ENCODE peak calls at places on chromosomes 5 and 9, in eight cellular contexts. U, I, Q, D, T, W, N and H are unnamed samples.

GRCh38 chr5:150078802-150079654 is 7.3 kb downstream of the CSF1R start:
- DNase-seq in U (no peak), N (no peak), Q (no peak), T (no peak), W (no peak), I (no peak), D (no peak), H (no peak)

GRCh38 chr5:124936626-124936933 is 190.1 kb upstream of the ZNF608 start:
- DNase-seq in T (no peak), Q (no peak), U (no peak), I (no peak), N (no peak), W (no peak), D (no peak), H (no peak)

GRCh38 chr9:104993291-104993963 is 65.5 kb upstream of the ABCA1 start:
- DNase-seq in T (no peak), N (peak), W (peak), U (peak), D (peak), Q (peak), I (no peak), H (no peak)

GRCh38 chr5:56640763-56641406 is 174.5 kb upstream of the MAP3K1 start:
- DNase-seq in W (peak), I (no peak), D (no peak), N (no peak), U (no peak), Q (no peak), T (no peak), H (no peak)

GRCh38 chr9:11356101-11356500 is 743.3 kb upstream of the PTPRD start:
- DNase-seq in U (no peak), N (no peak), I (peak), W (no peak), Q (no peak), D (no peak), T (no peak), H (no peak)

GRCh38 chr9:33012328-33013068 is 11.1 kb upstream of the APTX start:
- DNase-seq in T (no peak), I (no peak), D (no peak), W (no peak), N (no peak), U (no peak), Q (no peak), H (no peak)

GRCh38 chr5:610011-610743 is 2.0 kb upstream of the CEP72 start:
- DNase-seq in I (no peak), W (peak), N (no peak), D (no peak), T (no peak), Q (no peak), U (no peak), H (no peak)

GRCh38 chr5:151745071-151745705 is 13.2 kb downstream of the ATOX1 start:
- DNase-seq in Q (no peak), W (no peak), I (peak), U (peak), T (peak), N (peak), D (no peak), H (peak)

GRCh38 chr9:33263936-33264472 is 504 bp downstream of the BAG1 start:
- DNase-seq in D (peak), U (no peak), N (peak), W (peak), T (no peak), Q (peak), I (peak), H (no peak)

GRCh38 chr9:83334320-83334719 is 203.9 kb downstream of the FRMD3 start:
- DNase-seq in T (peak), U (peak), W (peak), I (peak), N (no peak), Q (peak), D (peak), H (peak)

GRCh38 chr5:170986598-170986997 is 124.8 kb downstream of the RANBP17 start:
- DNase-seq in W (no peak), Q (no peak), T (no peak), D (no peak), U (peak), I (no peak), N (no peak), H (no peak)

GRCh38 chr5:148828461-148829247 is 2.2 kb downstream of the ADRB2 start:
- DNase-seq in T (no peak), D (no peak), W (no peak), N (no peak), Q (no peak), U (no peak), I (peak), H (no peak)

GRCh38 chr9:764105-764524 is 77.4 kb upstream of the DMRT1 start:
- DNase-seq in T (peak), I (peak), U (peak), N (no peak), D (peak), Q (peak), W (peak), H (no peak)

GRCh38 chr9:125966959-125967711 is 220.0 kb downstream of the PBX3 start:
- DNase-seq in Q (no peak), D (no peak), U (no peak), W (no peak), T (no peak), I (no peak), N (no peak), H (no peak)

GRCh38 chr5:15431923-15432322 is 68.1 kb upstream of the FBXL7 start:
- DNase-seq in W (no peak), N (no peak), I (no peak), U (no peak), Q (no peak), T (no peak), D (no peak), H (no peak)

GRCh38 chr9:134644715-134645606 is 3.4 kb downstream of the COL5A1 start:
- DNase-seq in N (no peak), W (no peak), I (peak), U (peak), D (peak), T (no peak), Q (no peak), H (no peak)

GRCh38 chr5:145130996-145131395 is 704.1 kb downstream of the PRELID2 start:
- DNase-seq in Q (no peak), T (no peak), U (peak), N (no peak), W (no peak), I (no peak), D (no peak), H (no peak)

GRCh38 chr5:14790220-14790619 is 81.4 kb downstream of the ANKH start:
- DNase-seq in U (peak), Q (no peak), D (no peak), T (no peak), I (no peak), W (no peak), N (no peak), H (no peak)

GRCh38 chr9:105994970-105995369 is 300.6 kb downstream of the TMEM38B start:
- DNase-seq in Q (no peak), D (no peak), I (peak), U (no peak), N (peak), W (no peak), T (no peak), H (no peak)

GRCh38 chr5:77180167-77181081 is 30.1 kb upstream of the PDE8B start:
- DNase-seq in D (peak), N (no peak), W (no peak), U (peak), T (no peak), Q (no peak), I (no peak), H (no peak)

GRCh38 chr9:6413365-6414263 is 615 bp downstream of the UHRF2 start:
- DNase-seq in I (no peak), W (peak), T (peak), U (no peak), N (no peak), D (no peak), Q (no peak), H (no peak)

GRCh38 chr9:7665874-7666273 is 133.7 kb downstream of the DMAC1 start:
- DNase-seq in W (no peak), D (no peak), T (no peak), U (no peak), N (no peak), I (no peak), Q (no peak), H (no peak)

GRCh38 chr9:136438909-136439549 is 616 bp downstream of the INPP5E start:
- DNase-seq in U (peak), Q (no peak), D (peak), I (peak), W (peak), N (no peak), T (peak), H (no peak)

GRCh38 chr5:95403996-95404395 is 12.8 kb downstream of the FAM81B start:
- DNase-seq in W (no peak), D (no peak), I (peak), Q (no peak), N (no peak), T (no peak), U (no peak), H (no peak)

GRCh38 chr9:14768561-14769234 is 46.2 kb upstream of the CER1 start:
- DNase-seq in U (peak), Q (peak), N (no peak), T (peak), W (no peak), D (peak), I (peak), H (no peak)

GRCh38 chr5:1174122-1174936 is 27.1 kb upstream of the SLC6A19 start:
- DNase-seq in I (peak), N (peak), T (no peak), W (no peak), D (peak), Q (peak), U (peak), H (no peak)

GRCh38 chr5:133934822-133935793 is 33.3 kb downstream of the C5orf15 start:
- DNase-seq in T (no peak), N (no peak), D (no peak), U (no peak), Q (no peak), I (no peak), W (peak), H (no peak)

GRCh38 chr5:124806026-124806856 is 59.8 kb upstream of the ZNF608 start:
- DNase-seq in U (peak), T (no peak), W (no peak), I (peak), N (peak), D (peak), Q (peak), H (peak)

GRCh38 chr5:80151890-80152289 is 104.0 kb downstream of the SERINC5 start:
- DNase-seq in U (no peak), I (no peak), W (no peak), N (no peak), Q (no peak), T (no peak), D (no peak), H (no peak)

GRCh38 chr5:80153586-80154126 is 102.2 kb downstream of the SERINC5 start:
- DNase-seq in I (no peak), W (no peak), U (no peak), N (peak), T (peak), D (no peak), Q (peak), H (peak)

GRCh38 chr5:80150731-80151130 is 105.1 kb downstream of the SERINC5 start:
- DNase-seq in U (no peak), Q (no peak), N (no peak), W (no peak), I (no peak), D (no peak), T (no peak), H (no peak)

GRCh38 chr5:80154749-80155148 is 101.1 kb downstream of the SERINC5 start:
- DNase-seq in W (no peak), N (no peak), D (no peak), I (no peak), Q (no peak), T (no peak), U (no peak), H (no peak)

DNA sequence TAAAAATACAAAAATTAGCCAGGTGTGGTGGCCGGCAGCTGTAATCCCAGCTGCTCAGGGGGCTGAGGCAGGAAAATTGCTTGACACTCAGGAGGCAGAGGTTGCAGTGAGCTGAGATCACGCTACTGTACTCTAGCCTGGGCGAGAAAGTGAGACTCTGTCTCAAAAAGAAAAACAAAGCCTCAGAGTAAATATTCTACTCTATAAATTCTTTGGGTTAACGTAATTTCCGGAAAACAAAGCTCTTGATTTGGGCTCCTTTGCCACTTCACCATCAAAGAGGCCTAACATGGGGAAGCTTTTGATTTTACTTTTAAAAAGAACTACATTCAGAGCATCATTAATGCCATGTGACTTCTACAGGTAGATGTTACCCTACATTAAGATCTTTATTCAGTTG is 103.1 kb downstream of the SERINC5 start:
- DNase-seq in U (no peak), N (no peak), T (peak), Q (no peak), W (no peak), I (no peak), D (no peak), H (no peak)
- H3K27ac ChIP-seq in U (no peak), N (peak), T (no peak), Q (no peak), W (no peak), I (no peak), D (no peak), H (peak)

GRCh38 chr9:76203373-76203772 is 190.9 kb downstream of the RFK start:
- DNase-seq in W (no peak), N (no peak), U (peak), D (no peak), T (no peak), Q (no peak), I (no peak), H (no peak)

GRCh38 chr9:76198336-76198735 is 195.9 kb downstream of the RFK start:
- DNase-seq in D (peak), T (no peak), Q (no peak), I (no peak), U (peak), W (no peak), N (no peak), H (no peak)

GRCh38 chr9:76194896-76195295 is 199.3 kb downstream of the RFK start:
- DNase-seq in I (no peak), W (no peak), N (no peak), U (no peak), D (no peak), Q (no peak), T (no peak), H (no peak)

GRCh38 chr9:76200730-76201129 is 193.5 kb downstream of the RFK start:
- DNase-seq in T (no peak), U (no peak), Q (no peak), W (no peak), N (no peak), I (no peak), D (no peak), H (no peak)

DNA sequence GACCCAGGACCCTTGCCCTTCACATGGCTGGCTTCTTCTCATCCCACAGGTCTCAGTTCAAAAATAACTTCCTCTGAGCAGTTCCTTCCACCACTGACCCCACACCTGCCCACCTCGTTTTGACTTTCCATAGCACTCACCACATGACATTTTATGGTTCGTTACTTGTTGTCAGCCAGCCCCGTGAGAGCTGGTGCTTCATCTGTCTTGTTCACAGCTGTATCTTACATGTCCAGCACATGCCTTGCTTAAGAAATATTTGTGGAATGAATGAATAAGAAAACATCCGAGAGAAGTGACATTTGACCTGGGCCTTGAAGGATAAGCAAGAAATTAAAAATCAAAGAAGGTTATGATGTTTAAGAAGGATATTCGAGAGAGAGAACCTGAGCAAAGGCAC is 193.9 kb downstream of the RFK start:
- DNase-seq in W (no peak), T (no peak), N (no peak), D (no peak), Q (no peak), U (peak), I (no peak), H (no peak)
- H3K27ac ChIP-seq in W (no peak), T (no peak), N (no peak), D (no peak), Q (no peak), U (no peak), I (no peak), H (no peak)

GRCh38 chr5:67272453-67273130 is 76.0 kb upstream of the CD180 start:
- DNase-seq in U (no peak), D (no peak), N (no peak), W (no peak), I (no peak), T (no peak), Q (no peak), H (no peak)

GRCh38 chr5:67267522-67268232 is 71.1 kb upstream of the CD180 start:
- DNase-seq in N (no peak), D (peak), Q (no peak), I (peak), W (no peak), T (no peak), U (no peak), H (no peak)

GRCh38 chr5:67265951-67266350 is 69.4 kb upstream of the CD180 start:
- DNase-seq in U (peak), W (no peak), I (no peak), T (no peak), D (no peak), N (no peak), Q (no peak), H (no peak)

GRCh38 chr5:67266654-67267350 is 70.2 kb upstream of the CD180 start:
- DNase-seq in I (no peak), W (no peak), T (no peak), Q (no peak), N (no peak), U (no peak), D (no peak), H (no peak)

DNA sequence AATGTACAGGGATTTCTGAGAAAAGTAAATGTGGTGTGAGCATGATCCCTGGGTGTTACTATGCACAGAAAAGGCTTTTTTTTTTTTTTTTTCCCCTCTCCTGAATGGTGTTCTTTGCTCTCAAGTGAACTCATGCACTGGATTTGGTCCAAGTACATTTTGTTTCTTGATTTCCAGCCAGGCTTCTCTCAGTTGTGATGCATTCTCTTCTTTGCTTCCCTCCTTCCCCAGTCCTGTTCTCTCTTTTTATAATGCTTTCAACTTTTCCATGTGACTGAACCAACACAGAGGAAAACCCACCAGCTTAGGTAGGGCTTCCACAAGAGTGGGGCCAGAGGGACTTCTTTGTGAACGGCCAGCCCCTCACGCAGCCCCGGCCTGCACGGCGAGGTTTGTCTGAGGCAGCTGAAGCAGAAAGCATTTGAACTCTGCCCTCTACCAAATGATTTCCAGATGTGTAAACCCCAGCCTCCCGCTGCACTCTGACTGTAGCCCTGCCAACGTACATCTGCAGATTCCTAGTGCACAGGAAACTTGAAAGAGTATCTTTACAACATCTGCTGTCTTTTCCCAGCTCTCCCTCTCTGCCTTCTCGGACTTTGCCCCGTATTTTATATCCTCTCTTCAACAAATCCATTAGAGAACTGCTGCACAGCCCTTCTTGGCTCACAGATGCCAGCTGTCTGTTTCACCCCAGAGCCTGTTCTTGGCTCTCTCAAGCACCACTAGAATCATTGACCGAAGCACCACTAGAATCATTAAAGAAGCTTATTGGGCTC is 71.8 kb upstream of the CD180 start:
- DNase-seq in W (no peak), Q (peak), U (peak), N (peak), D (peak), I (peak), T (no peak), H (peak)
- H3K27ac ChIP-seq in W (peak), Q (peak), U (no peak), N (peak), D (peak), I (peak), T (no peak), H (peak)

GRCh38 chr9:87406545-87407166 is 91.0 kb upstream of the DAPK1 start:
- DNase-seq in D (no peak), U (no peak), Q (no peak), T (no peak), I (no peak), N (no peak), W (no peak), H (no peak)

GRCh38 chr9:87402537-87402936 is 95.1 kb upstream of the DAPK1 start:
- DNase-seq in I (no peak), W (no peak), N (no peak), D (no peak), U (no peak), Q (no peak), T (no peak), H (no peak)

GRCh38 chr9:87401681-87402080 is 96.0 kb upstream of the DAPK1 start:
- DNase-seq in T (no peak), D (no peak), W (no peak), I (no peak), U (no peak), N (no peak), Q (no peak), H (no peak)

GRCh38 chr9:87405677-87406544 is 91.8 kb upstream of the DAPK1 start:
- DNase-seq in U (peak), W (no peak), Q (no peak), D (peak), T (no peak), N (no peak), I (no peak), H (no peak)
- H3K27ac ChIP-seq in U (no peak), W (no peak), Q (no peak), D (no peak), T (no peak), N (no peak), I (no peak), H (no peak)

GRCh38 chr9:20023237-20023928 is 234.5 kb upstream of the SLC24A2 start:
- DNase-seq in Q (no peak), N (no peak), U (no peak), W (no peak), I (no peak), T (no peak), D (no peak), H (no peak)
- H3K27ac ChIP-seq in Q (no peak), N (no peak), U (no peak), W (no peak), I (no peak), T (no peak), D (no peak), H (no peak)